ENCODE peak calls at places on chromosomes 12 and 14, in nine cellular contexts. B, F, A, P, S, G, U, I and Q are unnamed samples.

GRCh38 chr12:28610401-28611114 is 420.3 kb downstream of the CCDC91 start:
- DNase-seq in F (no peak), G (no peak), B (no peak), S (no peak), U (no peak), A (no peak), I (no peak), P (no peak), Q (no peak)

GRCh38 chr14:59358105-59358504 is 107.1 kb downstream of the GPR135 start:
- DNase-seq in G (no peak), P (no peak), A (no peak), S (peak), I (no peak), B (no peak), F (no peak), U (peak), Q (peak)

GRCh38 chr14:74502236-74503019 is 8.9 kb downstream of the ISCA2 start:
- DNase-seq in F (no peak), I (peak), S (no peak), B (no peak), P (no peak), A (peak), U (peak), G (no peak), Q (no peak)

GRCh38 chr12:124395284-124395752 is 100.4 kb downstream of the RFLNA start:
- DNase-seq in I (peak), A (no peak), G (no peak), U (no peak), F (no peak), B (no peak), S (peak), P (no peak), Q (no peak)

GRCh38 chr12:108065061-108065460 is 64.0 kb upstream of the WSCD2 start:
- DNase-seq in P (no peak), I (no peak), U (no peak), A (no peak), B (no peak), F (no peak), S (no peak), G (no peak), Q (no peak)

GRCh38 chr14:24935796-24936195 is 114.2 kb downstream of the STXBP6 start:
- DNase-seq in F (no peak), A (no peak), I (no peak), U (no peak), G (no peak), B (no peak), S (no peak), P (no peak), Q (no peak)

GRCh38 chr14:76348898-76349297 is 27.0 kb upstream of the ESRRB start:
- DNase-seq in A (no peak), P (no peak), G (peak), U (peak), B (no peak), F (no peak), S (peak), I (peak), Q (no peak)

GRCh38 chr12:14771651-14772137 is 31.6 kb downstream of the WBP11 start:
- DNase-seq in S (no peak), F (no peak), G (no peak), I (no peak), U (no peak), A (peak), B (no peak), P (no peak), Q (no peak)

GRCh38 chr14:93941293-93941910 is 14.3 kb downstream of the FAM181A start:
- DNase-seq in S (no peak), G (peak), U (peak), B (no peak), P (peak), F (no peak), I (no peak), A (no peak), Q (no peak)

GRCh38 chr14:76920572-76921175 is 94.5 kb downstream of the LRRC74A start:
- DNase-seq in B (no peak), A (no peak), S (no peak), I (peak), G (no peak), U (no peak), F (no peak), P (no peak), Q (no peak)

GRCh38 chr14:34032720-34033119 is 81.8 kb upstream of the EGLN3 start:
- DNase-seq in A (no peak), U (no peak), G (no peak), I (no peak), P (no peak), S (no peak), B (no peak), F (no peak), Q (no peak)

GRCh38 chr12:27081668-27082091 is 698 bp downstream of the C12orf71 start:
- DNase-seq in P (no peak), U (no peak), F (no peak), G (no peak), B (no peak), A (no peak), I (peak), S (no peak), Q (peak)

GRCh38 chr12:117033382-117034045 is 65.7 kb downstream of the TESC start:
- DNase-seq in F (no peak), S (no peak), P (peak), U (no peak), A (no peak), G (no peak), B (no peak), I (no peak), Q (no peak)

GRCh38 chr12:105451211-105451610 is 120.7 kb downstream of the C12orf75 start:
- DNase-seq in G (peak), P (no peak), F (no peak), S (no peak), B (no peak), U (peak), I (no peak), A (no peak), Q (no peak)

GRCh38 chr14:55151601-55152000 is 22.5 kb downstream of the LGALS3 start:
- DNase-seq in U (no peak), G (no peak), A (no peak), I (no peak), F (no peak), B (no peak), P (no peak), S (no peak), Q (no peak)

GRCh38 chr14:33642641-33643342 is 308.1 kb downstream of the EGLN3 start:
- DNase-seq in A (no peak), I (no peak), G (no peak), S (no peak), U (no peak), F (no peak), B (no peak), P (no peak), Q (no peak)

GRCh38 chr14:55851961-55852360 is 266.2 kb upstream of the PELI2 start:
- DNase-seq in P (no peak), I (no peak), S (no peak), F (no peak), G (no peak), B (no peak), A (no peak), U (no peak), Q (no peak)

GRCh38 chr12:132700212-132700913 is 10.3 kb upstream of the PGAM5 start:
- DNase-seq in A (no peak), F (no peak), B (no peak), I (no peak), U (peak), G (no peak), S (no peak), P (no peak), Q (no peak)

GRCh38 chr12:13534645-13535398 is 338.3 kb downstream of the EMP1 start:
- DNase-seq in P (peak), B (peak), F (no peak), G (peak), A (no peak), I (peak), U (peak), S (peak), Q (no peak)

GRCh38 chr12:40226652-40227051 is 1.9 kb downstream of the LRRK2 start:
- DNase-seq in G (peak), P (peak), I (no peak), S (peak), F (no peak), B (no peak), U (peak), A (no peak), Q (no peak)

GRCh38 chr14:85090681-85091080 is 439.3 kb upstream of the FLRT2 start:
- DNase-seq in F (no peak), I (no peak), S (no peak), B (no peak), G (no peak), U (peak), A (no peak), P (no peak), Q (no peak)

GRCh38 chr12:49225551-49226166 is 36.8 kb upstream of the TUBA1A start:
- DNase-seq in B (no peak), F (no peak), P (no peak), I (no peak), U (no peak), A (no peak), G (no peak), S (no peak), Q (no peak)

GRCh38 chr12:109461846-109462766 is 15.0 kb downstream of the KCTD10 start:
- DNase-seq in F (no peak), P (peak), S (peak), A (no peak), I (no peak), U (peak), B (no peak), G (peak), Q (no peak)

GRCh38 chr12:112862570-112863137 is 44.1 kb upstream of the OAS1 start:
- DNase-seq in I (no peak), G (no peak), A (no peak), F (no peak), S (no peak), P (no peak), B (no peak), U (no peak), Q (no peak)

GRCh38 chr12:42469355-42470006 is 120.1 kb downstream of the PRICKLE1 start:
- DNase-seq in F (no peak), U (no peak), P (no peak), G (no peak), I (no peak), A (peak), B (no peak), S (no peak), Q (no peak)

GRCh38 chr12:38883629-38884134 is 21.7 kb downstream of the CPNE8 start:
- DNase-seq in G (no peak), P (no peak), A (no peak), S (no peak), F (no peak), U (no peak), B (no peak), I (no peak), Q (no peak)

GRCh38 chr14:103132381-103133212 is 9.3 kb downstream of the TNFAIP2 start:
- DNase-seq in U (no peak), I (no peak), P (peak), S (peak), B (no peak), A (no peak), F (no peak), G (no peak), Q (no peak)

GRCh38 chr12:12081836-12082497 is 11.2 kb downstream of the BCL2L14 start:
- DNase-seq in U (peak), B (no peak), A (peak), P (no peak), F (no peak), S (no peak), I (peak), G (peak), Q (no peak)

GRCh38 chr12:4979737-4980136 is 63.9 kb upstream of the KCNA5 start:
- DNase-seq in S (no peak), B (no peak), F (no peak), I (no peak), A (no peak), G (no peak), P (no peak), U (no peak), Q (no peak)

GRCh38 chr12:115385141-115385540 is 701.2 kb upstream of the TBX3 start:
- DNase-seq in A (no peak), P (no peak), S (no peak), G (no peak), F (no peak), B (no peak), I (no peak), U (no peak), Q (no peak)

GRCh38 chr14:30131698-30132097 is 204.1 kb upstream of the PRKD1 start:
- DNase-seq in F (no peak), A (no peak), I (no peak), B (no peak), P (no peak), G (no peak), S (no peak), U (no peak), Q (no peak)

GRCh38 chr12:32273712-32274111 is 125.6 kb upstream of the FGD4 start:
- DNase-seq in B (peak), F (no peak), U (no peak), I (no peak), S (no peak), P (no peak), A (peak), G (no peak), Q (no peak)

GRCh38 chr14:62436256-62436655 is 609.0 kb downstream of the KCNH5 start:
- DNase-seq in G (no peak), F (no peak), A (no peak), B (no peak), U (no peak), S (no peak), I (no peak), P (no peak), Q (no peak)

GRCh38 chr12:63206494-63206893 is 55.5 kb upstream of the AVPR1A start:
- DNase-seq in G (no peak), U (no peak), S (no peak), B (no peak), A (no peak), F (no peak), I (no peak), P (no peak), Q (no peak)